ENCODE peak calls at places on chromosomes 12 and 14, in four cellular contexts. U, G, R and M are unnamed samples.

GRCh38 chr14:100486025-100486828 is 101.0 kb downstream of the BEGAIN start:
- DNase-seq in R (no peak), U (peak), G (no peak), M (no peak)

GRCh38 chr12:132803883-132804282 is 24.8 kb downstream of the GOLGA3 start:
- DNase-seq in R (no peak), U (no peak), G (no peak), M (no peak)

GRCh38 chr14:44027397-44027796 is 479.7 kb downstream of the FSCB start:
- DNase-seq in R (no peak), U (no peak), G (no peak), M (no peak)

GRCh38 chr12:7019043-7019569 is 830 bp upstream of the LPCAT3 start:
- DNase-seq in U (no peak), R (no peak), G (no peak), M (no peak)

GRCh38 chr14:92507174-92507768 is 6.3 kb upstream of the RIN3 start:
- DNase-seq in G (peak), R (peak), U (no peak), M (no peak)

GRCh38 chr12:29241821-29242591 is 92.9 kb downstream of the FAR2 start:
- DNase-seq in R (no peak), U (peak), G (peak), M (peak)

GRCh38 chr12:8081228-8081920 is 700 bp upstream of the NECAP1 start:
- DNase-seq in R (no peak), G (no peak), U (no peak), M (no peak)

GRCh38 chr12:96146747-96147146 is 47.4 kb upstream of the ELK3 start:
- DNase-seq in G (no peak), U (no peak), R (no peak), M (no peak)

GRCh38 chr12:22494319-22494718 is 50.0 kb downstream of the C2CD5 start:
- DNase-seq in G (no peak), U (no peak), R (no peak), M (no peak)

GRCh38 chr12:2061402-2061801 is 8.6 kb downstream of the CACNA1C start:
- DNase-seq in U (no peak), R (no peak), G (no peak), M (no peak)

GRCh38 chr12:2058837-2059236 is 6.0 kb downstream of the CACNA1C start:
- DNase-seq in G (no peak), U (no peak), R (no peak), M (no peak)

GRCh38 chr12:2068638-2069037 is 15.9 kb downstream of the CACNA1C start:
- DNase-seq in G (no peak), R (no peak), U (no peak), M (no peak)

DNA sequence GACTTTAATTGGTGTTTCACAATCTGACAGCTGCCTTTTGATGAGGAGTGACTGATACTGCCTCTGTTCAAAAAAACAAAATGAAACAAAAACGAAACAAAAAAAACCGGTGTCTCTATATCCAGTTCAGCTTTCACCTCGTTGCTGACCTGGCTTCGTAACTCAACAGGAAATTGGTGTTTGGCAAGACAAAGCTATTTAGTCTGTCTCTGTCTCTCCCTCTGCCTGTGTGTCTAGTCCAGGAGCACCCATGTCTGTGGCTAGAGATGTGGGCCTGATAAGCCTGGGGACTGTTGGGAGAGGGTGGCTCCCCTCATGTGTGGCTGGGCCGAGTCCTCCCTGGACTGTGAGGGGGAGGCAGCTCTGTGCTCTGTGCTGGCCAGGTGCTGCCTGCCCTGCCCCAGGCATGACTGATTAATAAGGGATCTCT is 11.3 kb downstream of the CACNA1C start:
- DNase-seq in G (no peak), U (no peak), R (no peak), M (no peak)
- H3K4me3 ChIP-seq in G (no peak), U (no peak), R (peak), M (no peak)

DNA sequence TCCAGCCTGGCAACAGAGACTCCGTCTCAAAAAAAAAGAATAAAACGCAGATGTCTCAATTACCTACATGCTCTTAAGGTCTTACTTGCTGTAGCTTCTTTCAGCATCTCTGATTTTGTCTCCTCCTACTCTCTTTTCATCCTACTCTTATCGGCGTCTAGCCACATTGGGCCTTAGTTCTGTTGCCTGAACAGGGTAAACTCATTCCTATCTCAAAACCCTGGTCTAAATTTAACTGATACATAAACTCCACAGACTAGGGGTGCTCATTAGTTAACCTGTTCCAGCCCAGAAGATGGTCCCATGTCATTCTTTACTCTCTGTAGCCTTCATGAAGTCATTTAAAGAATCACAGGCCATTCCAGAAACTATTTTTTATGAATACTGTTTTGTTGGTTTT is 33.6 kb downstream of the EXD2 start:
- DNase-seq in R (no peak), G (no peak), U (no peak), M (no peak)
- H3K4me3 ChIP-seq in R (no peak), G (no peak), U (no peak), M (no peak)

DNA sequence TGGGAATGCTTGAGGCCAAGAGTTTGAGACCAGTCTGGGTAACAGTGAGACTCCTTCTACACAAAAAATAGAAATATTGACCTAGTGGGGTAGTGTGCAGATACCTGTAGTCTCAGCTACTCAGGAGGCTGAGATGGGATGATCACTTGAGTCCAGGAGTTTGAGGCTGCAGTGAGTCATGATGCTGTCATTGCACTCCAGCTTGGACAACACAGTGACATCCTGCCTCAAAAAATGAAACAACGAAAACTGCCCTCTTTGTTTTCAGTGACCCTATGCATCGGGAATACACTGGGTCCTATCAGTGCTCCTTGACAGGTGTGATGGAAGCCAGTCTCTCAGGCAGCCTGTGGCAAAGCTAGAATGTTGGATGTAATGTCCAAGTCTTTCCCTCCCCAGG is 311.5 kb upstream of the OR4E1 start:
- DNase-seq in G (no peak), R (no peak), U (no peak), M (no peak)
- H3K4me3 ChIP-seq in G (no peak), R (no peak), U (no peak), M (no peak)

GRCh38 chr12:26195641-26196423 is 459 bp downstream of the SSPN start:
- DNase-seq in R (peak), U (no peak), G (no peak), M (no peak)

GRCh38 chr12:26196424-26196722 is 1.0 kb downstream of the SSPN start:
- DNase-seq in G (no peak), R (no peak), U (no peak), M (no peak)

GRCh38 chr12:26195250-26195640 is at the start of gene SSPN:
- DNase-seq in R (peak), U (no peak), G (no peak), M (no peak)

GRCh38 chr12:26197832-26198231 is 2.5 kb downstream of the SSPN start:
- DNase-seq in U (no peak), G (no peak), R (no peak), M (no peak)

DNA sequence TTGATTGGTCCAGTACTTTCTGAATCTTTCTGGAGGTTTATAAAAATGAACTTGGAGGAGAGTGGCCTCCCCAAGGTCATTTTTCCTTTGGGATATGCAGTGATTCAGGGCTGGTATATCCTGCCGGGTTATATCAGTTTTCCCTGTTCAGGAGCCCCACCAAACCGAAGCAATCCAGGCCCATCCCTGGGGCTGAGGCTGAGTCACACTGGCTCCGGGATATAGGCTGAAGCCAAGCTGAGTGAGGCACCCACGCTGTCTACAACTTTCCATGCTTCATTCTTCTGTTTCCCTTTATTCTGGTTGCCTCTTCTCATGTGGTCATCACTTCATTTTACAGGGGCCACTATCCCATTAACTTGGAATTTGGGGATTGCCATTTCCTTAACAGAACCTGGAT is 3.4 kb downstream of the SSPN start:
- DNase-seq in G (no peak), R (no peak), U (no peak), M (no peak)
- H3K4me3 ChIP-seq in G (no peak), R (no peak), U (no peak), M (no peak)

DNA sequence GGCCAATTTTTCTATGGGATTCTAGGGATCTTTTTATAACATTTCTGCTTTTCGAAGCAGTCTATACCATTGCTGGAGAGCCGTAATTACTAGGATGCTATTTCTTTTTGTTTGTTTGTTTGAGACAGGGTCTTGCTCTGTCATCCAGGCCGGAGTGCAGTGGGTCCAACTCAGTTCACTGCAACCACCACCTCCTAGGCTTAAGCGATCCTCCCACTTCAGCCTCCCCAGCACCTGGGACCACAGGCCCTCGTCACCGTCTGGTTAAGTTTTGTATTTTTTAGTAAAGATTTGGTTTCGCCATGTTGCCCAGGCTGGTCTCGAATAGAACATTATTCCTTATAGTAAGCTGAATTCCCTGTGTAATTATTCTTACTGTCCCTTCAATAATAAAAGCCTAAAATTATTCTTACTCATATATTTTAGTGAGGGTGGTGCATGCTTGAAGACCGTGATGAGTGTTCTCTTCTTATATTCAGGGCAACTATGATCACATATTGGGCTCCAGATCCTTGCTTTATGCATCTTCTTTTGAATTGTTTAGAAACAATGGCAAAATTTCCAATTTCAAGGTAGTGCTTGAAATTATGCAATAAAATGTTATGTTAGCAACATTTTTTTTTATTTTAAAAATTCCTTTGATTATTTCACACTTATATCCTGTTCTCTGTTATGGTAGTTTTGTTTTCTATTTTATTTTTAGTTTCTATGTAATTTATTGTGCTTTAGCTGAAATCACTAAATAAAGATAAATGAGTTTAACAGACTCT is 66.2 kb downstream of the CRADD start:
- DNase-seq in R (no peak), U (no peak), G (no peak), M (no peak)
- H3K4me3 ChIP-seq in R (peak), U (no peak), G (peak), M (no peak)

GRCh38 chr14:89576132-89576923 is 159.3 kb upstream of the FOXN3 start:
- DNase-seq in R (no peak), G (no peak), U (no peak), M (no peak)
- H3K4me3 ChIP-seq in R (no peak), G (no peak), U (no peak), M (no peak)

GRCh38 chr14:94472842-94473241 is 3.2 kb downstream of the SERPINA9 start:
- DNase-seq in G (no peak), U (no peak), R (no peak), M (no peak)

GRCh38 chr14:94467728-94468520 is 8.1 kb downstream of the SERPINA9 start:
- DNase-seq in G (no peak), R (no peak), U (no peak), M (no peak)

GRCh38 chr14:94471045-94471444 is 5.0 kb downstream of the SERPINA9 start:
- DNase-seq in R (no peak), G (no peak), U (no peak), M (no peak)

GRCh38 chr14:94469261-94469660 is 6.7 kb downstream of the SERPINA9 start:
- DNase-seq in R (no peak), G (no peak), U (no peak), M (no peak)

DNA sequence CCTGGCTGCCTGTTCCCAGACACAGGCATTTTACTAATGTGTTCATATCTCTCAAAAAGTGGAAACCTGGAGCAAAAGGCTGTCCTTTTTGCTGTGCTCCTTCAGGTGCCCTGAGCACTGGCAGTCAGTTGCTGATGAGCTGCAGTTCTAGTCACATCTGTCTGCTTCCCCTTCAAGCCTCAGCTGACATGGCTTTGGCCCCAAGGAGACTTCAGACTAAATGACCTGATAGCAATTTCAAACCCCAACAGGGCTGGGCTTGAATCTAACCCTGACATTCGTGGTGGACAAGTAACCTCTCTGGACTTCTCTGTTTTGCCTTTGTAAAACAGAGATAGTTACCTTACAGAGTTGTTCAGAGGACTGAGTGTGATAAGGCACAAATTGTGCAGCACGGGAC is 5.7 kb downstream of the SERPINA9 start:
- DNase-seq in G (no peak), U (no peak), R (no peak), M (no peak)
- H3K4me3 ChIP-seq in G (no peak), U (no peak), R (no peak), M (no peak)

DNA sequence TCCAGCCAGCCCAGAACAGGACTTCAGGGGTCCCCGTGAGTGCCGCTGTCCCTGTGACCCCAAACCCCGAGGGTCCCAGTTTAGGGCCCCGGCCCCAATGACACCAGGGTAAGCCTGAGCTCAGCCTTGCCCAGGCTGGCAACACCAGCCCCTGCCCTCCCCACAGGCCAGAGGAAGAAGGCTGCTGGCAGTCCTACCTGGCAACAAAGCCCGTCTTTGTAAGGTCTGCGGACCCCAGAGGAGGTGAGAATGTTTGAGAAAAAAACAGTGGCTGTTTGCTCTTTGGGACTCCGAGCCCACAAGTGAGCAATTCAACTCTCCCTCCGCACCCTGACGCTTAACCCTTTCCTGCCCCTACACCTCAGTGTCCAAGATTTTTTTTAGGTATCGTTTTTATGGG is 1.7 kb downstream of the CDK2AP1 start:
- DNase-seq in U (no peak), G (no peak), R (no peak), M (no peak)
- H3K4me3 ChIP-seq in U (peak), G (peak), R (peak), M (peak)